ENCODE peak calls at places on chromosomes 16 and 17, in four cellular contexts. N is stimulated activated naive CD4-positive, alpha-beta T cell; Q is iris pigment epithelial cell; V is AG09319. B is an unnamed sample.

GRCh38 chr16:27726621-27727275 is 176.8 kb downstream of the KATNIP start:
- DNase-seq in Q (peak; percentile 61), V (peak; percentile 15), N (no peak), B (no peak)

GRCh38 chr16:57570301-57571070 is 28.0 kb downstream of the ADGRG5 start:
- DNase-seq in V (no peak), N (no peak), Q (no peak), B (no peak)

GRCh38 chr17:78822552-78822951 is 18.1 kb downstream of the USP36 start:
- DNase-seq in N (no peak), V (peak; percentile 67), Q (peak; percentile 98), B (peak; percentile 95)

GRCh38 chr17:81838753-81839255 is 4.0 kb upstream of the PPP1R27 start:
- DNase-seq in Q (no peak), N (no peak), V (no peak), B (no peak)

GRCh38 chr16:84268661-84269060 is 26.0 kb upstream of the WFDC1 start:
- DNase-seq in V (no peak), N (no peak), Q (no peak), B (no peak)

GRCh38 chr17:27578718-27579085 is 52.3 kb upstream of the LGALS9 start:
- DNase-seq in Q (peak; percentile 75), V (no peak), N (no peak), B (no peak)

GRCh38 chr17:42289863-42290165 is 1.5 kb downstream of the STAT5A start:
- DNase-seq in Q (no peak), V (no peak), N (peak; percentile 54), B (no peak)

GRCh38 chr17:29582254-29582765 is 7.1 kb downstream of the GIT1 start:
- DNase-seq in V (no peak), Q (no peak), N (no peak), B (no peak)

GRCh38 chr17:48722924-48723554 is at the start of gene PRAC2:
- DNase-seq in N (peak; percentile 34), V (no peak), Q (no peak), B (no peak)

GRCh38 chr17:28996554-28997096 is 9.2 kb downstream of the SEZ6 start:
- DNase-seq in V (no peak), N (no peak), Q (no peak), B (no peak)

GRCh38 chr16:49836668-49837067 is 19.2 kb downstream of the ZNF423 start:
- DNase-seq in V (no peak), Q (no peak), N (no peak), B (no peak)

GRCh38 chr17:15928286-15928785 is 16.6 kb upstream of the ADORA2B start:
- DNase-seq in N (no peak), Q (no peak), V (no peak), B (no peak)

B was measured in BJ.